ENCODE peak calls at places on chromosomes 7 and 10, in six cellular contexts. N is GM23338, A is mesendoderm, I is neuronal stem cell, C is keratinocyte, J is trophoblast cell. V is an unnamed sample. For H3K4me1, the result is how much of the 10 kb centered on the place peaks cover.

GRCh38 chr7:127905491-127906330 is 125.5 kb downstream of the LRRC4 start:
- DNase-seq in N (no peak), A (peak), I (no peak), C (no peak), J (peak), V (peak)

GRCh38 chr10:7421519-7421918 is 10.7 kb upstream of the SFMBT2 start:
- DNase-seq in N (no peak), A (no peak), I (no peak), C (no peak), J (no peak), V (peak)

GRCh38 chr7:105788356-105788755 is 88.0 kb downstream of the ATXN7L1 start:
- DNase-seq in N (peak), A (no peak), I (no peak), C (no peak), J (no peak), V (no peak)

GRCh38 chr10:86371116-86371515 is 4.5 kb upstream of the GRID1 start:
- DNase-seq in N (no peak), A (no peak), I (no peak), C (no peak), J (no peak), V (no peak)

GRCh38 chr10:75525067-75525466 is 93.6 kb downstream of the LRMDA start:
- DNase-seq in N (no peak), A (no peak), I (no peak), C (no peak), J (no peak), V (no peak)

GRCh38 chr7:139589474-139589873 is 66.0 kb downstream of the CLEC2L start:
- DNase-seq in N (no peak), A (no peak), I (no peak), C (no peak), J (no peak), V (no peak)

GRCh38 chr10:114166053-114166452 is 8.0 kb downstream of the CCDC186 start:
- DNase-seq in N (peak), A (peak), I (no peak), C (no peak), J (peak), V (no peak)

GRCh38 chr7:106485031-106485551 is 175.9 kb downstream of the CCDC71L start:
- DNase-seq in N (no peak), A (no peak), I (no peak), C (no peak), J (no peak), V (peak)

GRCh38 chr7:18352339-18353255 is 143.0 kb upstream of the HDAC9 start:
- DNase-seq in N (peak), A (peak), I (peak), C (no peak), J (peak), V (peak)

GRCh38 chr10:113539789-113540188 is 13.1 kb upstream of the HABP2 start:
- DNase-seq in N (no peak), A (no peak), I (no peak), C (no peak), J (peak), V (peak)

GRCh38 chr10:371515-371914 is 236.3 kb downstream of the ZMYND11 start:
- DNase-seq in N (no peak), A (no peak), I (no peak), C (no peak), J (no peak), V (no peak)

GRCh38 chr7:95006010-95006409 is 98.6 kb downstream of the PPP1R9A start:
- DNase-seq in N (no peak), A (no peak), I (no peak), C (no peak), J (no peak), V (no peak)

GRCh38 chr10:67297637-67298181 is 371.9 kb downstream of the LRRTM3 start:
- DNase-seq in N (no peak), A (no peak), I (no peak), C (no peak), J (peak), V (no peak)

GRCh38 chr10:125144693-125145623 is 15.4 kb downstream of the CTBP2 start:
- DNase-seq in N (peak), A (peak), I (no peak), C (no peak), J (peak), V (peak)

GRCh38 chr10:16787361-16787791 is 29.8 kb downstream of the RSU1 start:
- DNase-seq in N (no peak), A (no peak), I (no peak), C (no peak), J (no peak), V (no peak)

GRCh38 chr7:24948739-24949138 is 31.2 kb downstream of the OSBPL3 start:
- DNase-seq in N (no peak), A (no peak), I (no peak), C (no peak), J (no peak), V (no peak)

GRCh38 chr7:4549681-4550080 is 132.4 kb upstream of the FOXK1 start:
- DNase-seq in N (no peak), A (peak), I (no peak), C (no peak), J (no peak), V (no peak)

GRCh38 chr10:51397695-51398094 is 301.7 kb downstream of the CSTF2T start:
- DNase-seq in N (no peak), A (no peak), I (no peak), C (no peak), J (no peak), V (peak)

GRCh38 chr7:108311446-108312168 is 144.6 kb downstream of the NRCAM start:
- DNase-seq in N (no peak), A (no peak), I (no peak), C (peak), J (no peak), V (peak)

GRCh38 chr10:114276066-114276465 is 37.0 kb downstream of the VWA2 start:
- DNase-seq in N (no peak), A (no peak), I (no peak), C (no peak), J (no peak), V (no peak)

GRCh38 chr10:78977761-78978305 is 90.9 kb upstream of the ZMIZ1 start:
- DNase-seq in N (no peak), A (peak), I (no peak), C (no peak), J (peak), V (peak)

GRCh38 chr10:101778781-101779543 is 3.0 kb upstream of the FGF8 start:
- DNase-seq in N (peak), A (peak), I (peak), C (no peak), J (peak), V (no peak)

GRCh38 chr7:96342036-96342435 is 20.1 kb upstream of the SLC25A13 start:
- DNase-seq in N (no peak), A (no peak), I (no peak), C (no peak), J (no peak), V (no peak)

GRCh38 chr7:76327610-76328009 is 25.1 kb downstream of the HSPB1 start:
- DNase-seq in N (no peak), A (no peak), I (no peak), C (no peak), J (no peak), V (no peak)

GRCh38 chr7:26667514-26668133 is 196.8 kb downstream of the SKAP2 start:
- DNase-seq in N (peak), A (peak), I (peak), C (peak), J (peak), V (peak)

GRCh38 chr7:33892945-33893344 is 12.4 kb upstream of the BMPER start:
- DNase-seq in N (no peak), A (no peak), I (no peak), C (no peak), J (no peak), V (no peak)

GRCh38 chr10:117168729-117169128 is 28.6 kb upstream of the KCNK18 start:
- DNase-seq in N (peak), A (no peak), I (no peak), C (no peak), J (no peak), V (no peak)

GRCh38 chr7:42449431-42449830 is 212.4 kb upstream of the GLI3 start:
- DNase-seq in N (no peak), A (no peak), I (no peak), C (no peak), J (peak), V (no peak)

GRCh38 chr10:26534384-26534783 is 96.2 kb downstream of the APBB1IP start:
- DNase-seq in N (peak), A (peak), I (no peak), C (no peak), J (no peak), V (no peak)

GRCh38 chr10:44860811-44861751 is 50.1 kb upstream of the TMEM72 start:
- DNase-seq in N (no peak), A (peak), I (no peak), C (no peak), J (no peak), V (no peak)

GRCh38 chr10:71770789-71771188 is 2.5 kb downstream of the VSIR start:
- DNase-seq in N (no peak), A (no peak), I (no peak), C (no peak), J (peak), V (no peak)

GRCh38 chr10:71771204-71771603 is 2.1 kb downstream of the VSIR start:
- DNase-seq in N (no peak), A (no peak), I (no peak), C (no peak), J (no peak), V (no peak)

GRCh38 chr10:71773221-71773971 is at the start of gene VSIR:
- DNase-seq in N (peak), A (peak), I (peak), C (no peak), J (peak), V (peak)

GRCh38 chr10:71771821-71772617 is 1.3 kb downstream of the VSIR start:
- DNase-seq in N (no peak), A (peak), I (no peak), C (no peak), J (peak), V (peak)

GRCh38 chr10:71772832-71773220 is 494 bp downstream of the VSIR start:
- DNase-seq in N (no peak), A (no peak), I (no peak), C (no peak), J (no peak), V (peak)
- H3K4me1 ChIP-seq in N (under half), A (under half), I (under half), C (under half), J (under half), V (half or more)

DNA sequence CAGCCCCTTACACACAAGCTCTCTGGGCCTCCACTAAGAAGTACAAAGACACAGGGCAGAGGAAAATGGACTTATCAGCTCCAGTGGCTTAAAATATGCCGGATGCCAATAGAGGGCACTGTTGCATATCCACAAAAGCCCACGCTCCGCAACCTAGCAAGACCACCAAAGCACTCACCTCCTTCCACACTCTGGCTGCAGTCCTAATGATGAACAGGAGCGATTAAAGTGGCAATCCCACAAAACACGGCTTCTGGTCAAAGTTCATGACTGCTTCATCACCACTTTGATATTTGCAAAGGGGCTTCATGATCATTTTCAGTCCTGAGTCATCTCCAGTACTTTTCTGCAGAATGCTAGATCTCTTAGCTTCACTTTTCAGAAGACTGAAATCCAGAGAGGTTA is 158.3 kb upstream of the ITGB1 start:
- DNase-seq in N (peak), A (peak), I (peak), C (no peak), J (peak), V (no peak)
- H3K4me2 ChIP-seq in N (no peak), A (no peak), I (no peak), C (no peak), J (no peak), V (no peak)

GRCh38 chr7:47933229-47933628 is 15.0 kb downstream of the PKD1L1 start:
- DNase-seq in N (no peak), A (no peak), I (no peak), C (no peak), J (no peak), V (no peak)
- H3K4me1 ChIP-seq in N (under half), A (under half), I (under half), C (under half), J (under half), V (under half)

GRCh38 chr10:13788701-13789447 is 202.1 kb downstream of the PRPF18 start:
- DNase-seq in N (no peak), A (peak), I (no peak), C (no peak), J (no peak), V (no peak)

GRCh38 chr10:13784067-13784466 is 197.3 kb downstream of the PRPF18 start:
- DNase-seq in N (peak), A (peak), I (no peak), C (no peak), J (no peak), V (no peak)

GRCh38 chr10:13789448-13789829 is 202.7 kb downstream of the PRPF18 start:
- DNase-seq in N (no peak), A (no peak), I (no peak), C (no peak), J (no peak), V (no peak)

GRCh38 chr10:13788320-13788600 is 201.5 kb downstream of the PRPF18 start:
- DNase-seq in N (no peak), A (no peak), I (no peak), C (no peak), J (no peak), V (no peak)

DNA sequence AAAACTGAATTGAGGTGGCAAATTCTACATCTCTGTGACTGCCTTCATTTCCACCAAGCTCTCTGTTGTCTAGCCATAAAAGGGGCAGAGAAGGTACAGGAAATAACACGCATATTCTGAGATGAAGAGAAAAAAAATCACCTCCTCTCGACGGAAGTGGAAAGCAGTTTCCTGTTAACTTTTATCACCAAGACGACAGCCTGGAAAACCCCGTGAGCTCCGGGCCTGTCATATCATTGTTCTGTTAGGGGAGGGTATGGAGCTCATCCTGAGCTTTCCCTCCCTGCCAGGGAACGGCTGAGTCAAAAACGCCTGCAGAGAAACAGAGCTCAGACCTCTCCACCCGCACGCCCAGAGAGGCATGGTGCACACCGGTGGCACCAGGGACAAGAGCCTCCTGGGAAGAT is 200.3 kb downstream of the PRPF18 start:
- DNase-seq in N (no peak), A (peak), I (no peak), C (no peak), J (peak), V (peak)
- H3K4me2 ChIP-seq in N (no peak), A (no peak), I (no peak), C (peak), J (no peak), V (peak)

DNA sequence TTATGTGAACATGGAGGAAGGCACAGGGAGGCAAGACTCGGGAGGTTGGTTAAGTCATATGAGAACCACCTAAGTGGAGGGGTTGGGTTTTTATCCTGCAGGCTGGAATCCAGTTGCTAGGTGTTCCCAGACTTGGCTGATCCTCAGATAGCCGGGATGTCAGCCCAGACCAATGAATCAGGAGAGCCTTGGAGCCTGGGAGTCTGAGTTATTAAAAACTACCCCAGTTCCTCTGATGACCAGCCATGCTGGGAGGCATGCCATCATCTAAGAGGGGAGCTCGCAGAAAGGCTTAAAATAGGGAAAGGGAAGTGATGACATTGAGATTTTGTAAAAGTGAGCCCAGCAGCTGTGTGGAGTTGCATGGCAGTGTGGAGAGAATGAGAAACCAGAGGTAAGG is 238.1 kb downstream of the ZNF248 start:
- DNase-seq in N (no peak), A (no peak), I (no peak), C (no peak), J (no peak), V (no peak)
- H3K4me1 ChIP-seq in N (under half), A (under half), I (under half), C (under half), J (under half), V (under half)

V was measured in mammary epithelial cell.